ENCODE peak calls at places on chromosome 14, in six cellular contexts. Z is bronchial epithelial cell, E is tibial nerve, I is left ventricle myocardium inferior, C is lower lobe of right lung, N is fibroblast of lung. X is an unnamed sample. For H3K27me3, the result is how much of the 10 kb centered on the place peaks cover.

GRCh38 chr14:59483819-59484610 is at the start of the genes JKAMP and L3HYPDH:
- DNase-seq in Z (peak), E (peak), N (peak), C (peak), I (peak), X (peak)

GRCh38 chr14:98325761-98326160 is 946.2 kb downstream of the BCL11B start:
- DNase-seq in E (no peak), Z (peak), N (peak), C (no peak), I (no peak), X (no peak)

GRCh38 chr14:86364634-86365033 is 834.7 kb downstream of the FLRT2 start:
- DNase-seq in I (no peak), C (no peak), Z (no peak), E (no peak), N (no peak), X (no peak)

GRCh38 chr14:101461891-101462290 is 99.4 kb upstream of the DIO3 start:
- DNase-seq in I (no peak), E (no peak), C (no peak), Z (no peak), N (no peak), X (no peak)

GRCh38 chr14:71698027-71698426 is 234.2 kb upstream of the RGS6 start:
- DNase-seq in E (no peak), N (peak), C (no peak), Z (peak), I (no peak), X (no peak)

GRCh38 chr14:102901633-102902032 is 20.8 kb upstream of the AMN start:
- DNase-seq in E (no peak), C (no peak), I (no peak), N (no peak), Z (no peak), X (no peak)

GRCh38 chr14:91503000-91503504 is 7.1 kb downstream of the PPP4R3A start:
- DNase-seq in I (no peak), N (no peak), Z (no peak), C (no peak), E (no peak), X (no peak)

GRCh38 chr14:99234982-99235491 is 37.0 kb downstream of the BCL11B start:
- DNase-seq in I (no peak), C (no peak), N (peak), Z (peak), E (no peak), X (no peak)

GRCh38 chr14:100587763-100588411 is 670 bp upstream of the BEGAIN start:
- DNase-seq in E (no peak), N (no peak), C (peak), I (peak), Z (no peak), X (no peak)

GRCh38 chr14:67599698-67600561 is at the start of gene PIGH:
- DNase-seq in C (peak), Z (peak), N (peak), E (peak), I (peak), X (peak)
- H3K27me3 ChIP-seq in C (under half), Z (under half), N (under half), E (under half), I (under half), X (under half)

DNA sequence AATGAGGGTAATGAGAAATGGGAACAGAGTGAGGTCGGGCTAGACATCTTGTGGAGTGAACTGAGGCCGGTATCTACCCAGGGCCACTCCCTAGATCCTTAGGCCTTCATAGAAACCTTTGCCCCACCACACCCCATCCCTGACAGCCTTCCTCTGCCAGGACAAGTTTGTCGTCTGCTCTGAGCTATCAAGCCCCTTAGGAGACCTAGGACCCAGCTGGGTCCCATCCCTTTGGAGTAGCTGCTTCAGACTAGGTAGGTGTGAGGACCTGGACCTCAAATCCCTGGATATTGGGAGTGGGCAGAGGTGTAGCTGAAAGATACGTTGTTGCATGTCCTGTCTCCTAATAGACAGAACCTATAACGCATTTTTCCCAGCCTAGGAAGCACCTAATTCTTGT is at the start of gene TMEM253:
- DNase-seq in Z (no peak), I (no peak), N (no peak), E (no peak), C (no peak), X (no peak)
- H3K4me3 ChIP-seq in Z (no peak), I (no peak), N (no peak), E (no peak), C (no peak), X (no peak)

GRCh38 chr14:75495399-75495798 is 26.9 kb upstream of the BATF start:
- DNase-seq in C (no peak), N (no peak), Z (no peak), E (no peak), I (no peak), X (no peak)

GRCh38 chr14:75497701-75498100 is 24.6 kb upstream of the BATF start:
- DNase-seq in E (no peak), Z (no peak), C (no peak), I (no peak), N (no peak), X (no peak)

GRCh38 chr14:75496755-75497154 is 25.5 kb upstream of the BATF start:
- DNase-seq in E (no peak), I (no peak), N (no peak), Z (no peak), C (no peak), X (no peak)

GRCh38 chr14:75495882-75496281 is 26.4 kb upstream of the BATF start:
- DNase-seq in I (no peak), C (no peak), E (no peak), Z (no peak), N (no peak), X (no peak)

DNA sequence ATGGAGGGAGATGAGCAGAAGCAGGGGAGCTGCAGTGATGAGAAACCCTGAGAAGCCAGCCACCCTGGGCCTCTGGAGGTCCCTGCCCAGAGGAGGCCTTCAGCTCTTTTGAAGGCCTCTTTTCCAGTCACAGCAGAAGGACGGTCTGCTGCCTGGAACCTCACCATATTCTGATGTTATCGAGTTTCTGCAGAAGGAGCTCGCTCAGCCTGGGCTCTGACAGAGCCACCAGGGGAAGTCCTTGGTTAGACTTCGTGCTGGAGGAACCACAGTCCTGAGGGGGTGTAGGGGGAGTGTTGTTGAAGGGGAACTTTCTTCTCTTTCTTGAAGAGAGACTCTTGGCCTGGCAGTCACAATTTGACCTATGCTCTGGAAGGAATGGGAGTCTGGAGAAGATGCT is 25.1 kb upstream of the BATF start:
- DNase-seq in E (no peak), N (no peak), C (no peak), I (no peak), Z (no peak), X (no peak)
- TF ChIP-seq CTCF in E (no peak), N (no peak), C (no peak), I (no peak), Z (no peak), X (no peak)

GRCh38 chr14:61394542-61394941 is 73.2 kb downstream of the PRKCH start:
- DNase-seq in N (no peak), E (no peak), C (no peak), Z (no peak), I (no peak), X (no peak)
- H3K27me3 ChIP-seq in N (under half), E (under half), C (under half), Z (under half), I (under half), X (under half)

GRCh38 chr14:28608438-28608837 is 158.1 kb upstream of the FOXG1 start:
- DNase-seq in N (peak), C (no peak), I (no peak), Z (no peak), E (no peak), X (no peak)

GRCh38 chr14:28609228-28609828 is 157.3 kb upstream of the FOXG1 start:
- DNase-seq in Z (peak), E (peak), N (peak), C (peak), I (no peak), X (no peak)

GRCh38 chr14:28599605-28600004 is 167.0 kb upstream of the FOXG1 start:
- DNase-seq in I (no peak), C (no peak), N (no peak), E (no peak), Z (no peak), X (no peak)

GRCh38 chr14:28599191-28599590 is 167.4 kb upstream of the FOXG1 start:
- DNase-seq in E (no peak), C (no peak), Z (no peak), N (no peak), I (no peak), X (no peak)

DNA sequence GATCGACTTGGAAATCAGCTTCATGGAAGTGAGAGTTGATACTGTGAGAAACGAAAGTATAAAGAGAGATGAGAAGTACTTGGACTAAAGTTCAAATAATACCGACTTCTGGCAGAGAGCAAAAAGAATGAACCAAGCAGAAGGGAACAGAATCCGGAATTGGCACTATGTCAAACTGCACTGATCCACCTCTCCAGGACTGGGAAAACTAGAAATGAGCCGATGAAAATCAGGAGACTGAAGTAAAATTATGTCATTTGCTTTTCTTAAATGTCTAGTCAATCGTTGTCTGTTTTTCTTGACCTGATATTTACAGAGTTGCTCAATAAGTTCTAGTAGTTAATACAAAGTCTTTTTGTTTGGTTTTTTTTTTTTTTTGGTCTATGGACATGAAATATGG is 163.0 kb upstream of the FOXG1 start:
- DNase-seq in E (no peak), I (no peak), Z (no peak), N (peak), C (no peak), X (no peak)
- H3K4me3 ChIP-seq in E (no peak), I (no peak), Z (no peak), N (no peak), C (no peak), X (no peak)

GRCh38 chr14:60514378-60515243 is 5.7 kb downstream of the SIX6 start:
- DNase-seq in I (no peak), Z (no peak), C (no peak), E (no peak), N (peak), X (no peak)
- TF ChIP-seq CTCF in I (peak), Z (peak), C (peak), E (no peak), N (no peak), X (no peak)

GRCh38 chr14:50837850-50838470 is 7.0 kb upstream of the NIN start:
- DNase-seq in I (no peak), E (no peak), C (no peak), Z (no peak), N (no peak), X (no peak)

GRCh38 chr14:50839696-50840095 is 8.7 kb upstream of the NIN start:
- DNase-seq in I (no peak), E (no peak), Z (no peak), N (no peak), C (no peak), X (no peak)

GRCh38 chr14:50837271-50837670 is 6.3 kb upstream of the NIN start:
- DNase-seq in I (no peak), E (no peak), N (no peak), C (no peak), Z (no peak), X (no peak)

GRCh38 chr14:50836515-50836914 is 5.6 kb upstream of the NIN start:
- DNase-seq in I (no peak), N (no peak), E (no peak), Z (no peak), C (no peak), X (no peak)

GRCh38 chr14:50839048-50839447 is 8.1 kb upstream of the NIN start:
- DNase-seq in E (no peak), Z (peak), N (peak), C (no peak), I (no peak), X (no peak)
- H3K27me3 ChIP-seq in E (under half), Z (under half), N (under half), C (under half), I (under half), X (under half)

DNA sequence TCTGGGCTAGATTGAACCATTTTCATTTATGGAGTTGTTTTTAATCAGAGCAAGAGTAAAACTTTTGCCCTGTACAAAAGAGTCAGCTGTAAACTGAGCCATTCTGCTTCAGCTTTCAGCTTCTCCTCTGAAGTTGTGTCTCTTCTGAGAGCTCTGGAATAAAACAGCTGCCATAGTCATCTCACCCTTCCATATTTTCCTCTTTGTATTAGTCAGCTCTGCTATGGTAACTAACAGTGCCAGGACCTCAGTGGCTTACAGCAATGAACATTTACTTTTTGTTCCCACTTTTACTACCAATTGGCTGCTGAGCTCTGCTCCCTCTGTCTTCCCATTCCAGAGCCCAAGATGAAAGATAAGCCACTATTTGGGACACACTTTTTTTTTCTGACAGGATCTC is 178.5 kb downstream of the DAD1 start:
- DNase-seq in E (no peak), C (no peak), N (peak), Z (no peak), I (no peak), X (no peak)
- H3K4me3 ChIP-seq in E (no peak), C (no peak), N (no peak), Z (no peak), I (no peak), X (no peak)

X was measured in BJ.